ENCODE peak calls at places on chromosome 19, in five cellular contexts. F, U, P, V and L are unnamed samples.

GRCh38 chr19:47028372-47028672 is 8.7 kb downstream of the NPAS1 start:
- DNase-seq in U (no peak), V (no peak), F (no peak), P (no peak), L (peak)

GRCh38 chr19:42120276-42121010 is 11.8 kb downstream of the POU2F2 start:
- DNase-seq in P (no peak), U (no peak), V (no peak), F (no peak), L (no peak)

GRCh38 chr19:1079566-1080111 is 12.7 kb downstream of the ARHGAP45 start:
- DNase-seq in U (no peak), V (no peak), F (no peak), P (no peak), L (no peak)

GRCh38 chr19:40147693-40148347 is 43.4 kb upstream of the MAP3K10 start:
- DNase-seq in V (no peak), U (no peak), F (no peak), P (peak), L (no peak)

GRCh38 chr19:46623915-46624502 is 880 bp downstream of the PTGIR start:
- DNase-seq in P (no peak), U (no peak), V (no peak), F (no peak), L (no peak)

GRCh38 chr19:16386619-16387240 is 62.1 kb downstream of the KLF2 start:
- DNase-seq in F (peak), V (no peak), P (peak), U (peak), L (no peak)

GRCh38 chr19:22882797-22883196 is 50.7 kb downstream of the ZNF723 start:
- DNase-seq in F (no peak), U (no peak), V (no peak), P (peak), L (peak)

GRCh38 chr19:5679289-5680082 is 830 bp downstream of the MICOS13 start:
- DNase-seq in V (no peak), F (no peak), P (no peak), U (no peak), L (no peak)

GRCh38 chr19:4140237-4140711 is 13.2 kb upstream of the CREB3L3 start:
- DNase-seq in V (no peak), U (no peak), F (peak), P (peak), L (peak)

GRCh38 chr19:13198634-13199033 is 48.4 kb downstream of the IER2 start:
- DNase-seq in V (no peak), F (no peak), P (no peak), U (no peak), L (no peak)

GRCh38 chr19:5080030-5080644 is 111.2 kb downstream of the KDM4B start:
- DNase-seq in P (no peak), U (no peak), F (no peak), V (no peak), L (peak)

GRCh38 chr19:42497492-42498226 is 30.6 kb downstream of the CEACAM1 start:
- DNase-seq in P (no peak), U (no peak), F (no peak), V (no peak), L (no peak)

GRCh38 chr19:42519108-42519507 is 9.2 kb downstream of the CEACAM1 start:
- DNase-seq in P (no peak), F (no peak), U (no peak), V (no peak), L (no peak)

GRCh38 chr19:10516671-10517286 is 468 bp downstream of the S1PR5 start:
- DNase-seq in P (no peak), U (no peak), F (no peak), V (no peak), L (no peak)

GRCh38 chr19:41426952-41427646 is at the start of gene B3GNT8:
- DNase-seq in V (peak), U (peak), F (peak), P (peak), L (peak)

GRCh38 chr19:47102561-47103135 is 10.9 kb downstream of the ZC3H4 start:
- DNase-seq in P (no peak), U (no peak), V (no peak), F (no peak), L (no peak)

GRCh38 chr19:41076286-41076685 is 12.0 kb upstream of the CYP2A13 start:
- DNase-seq in P (no peak), V (no peak), U (no peak), F (no peak), L (no peak)

GRCh38 chr19:6071103-6071485 is 39.2 kb downstream of the RFX2 start:
- DNase-seq in P (peak), F (no peak), U (no peak), V (no peak), L (no peak)